ENCODE peak calls at places on chromosome 6, in eight cellular contexts. R is astrocyte of the spinal cord, F is PC-9, V is AG09319, G is GM13976, X is fibroblast of mammary gland, C is OCI-LY7, Z is RWPE2. N is an unnamed sample.

GRCh38 chr6:16602035-16602434 is 159.2 kb downstream of the ATXN1 start:
- DNase-seq in R (no peak), F (no peak), V (no peak), G (peak), X (no peak), C (no peak), Z (no peak), N (no peak)

GRCh38 chr6:81171991-81172740 is 580.3 kb downstream of the TENT5A start:
- DNase-seq in R (peak), F (peak), V (peak), G (no peak), X (peak), C (no peak), Z (no peak), N (peak)

GRCh38 chr6:36135053-36135731 is 4.9 kb downstream of the MAPK13 start:
- DNase-seq in R (no peak), F (no peak), V (no peak), G (no peak), X (no peak), C (no peak), Z (no peak), N (no peak)

GRCh38 chr6:138349891-138350290 is 27.8 kb upstream of the SMIM28 start:
- DNase-seq in R (peak), F (no peak), V (peak), G (no peak), X (no peak), C (no peak), Z (no peak), N (peak)

GRCh38 chr6:110520992-110521543 is 44.7 kb upstream of the SLC22A16 start:
- DNase-seq in R (no peak), F (no peak), V (no peak), G (no peak), X (no peak), C (no peak), Z (no peak), N (no peak)

GRCh38 chr6:13234130-13234529 is 94.2 kb downstream of the TBC1D7 start:
- DNase-seq in R (no peak), F (no peak), V (peak), G (no peak), X (no peak), C (no peak), Z (no peak), N (peak)

GRCh38 chr6:110093981-110094380 is 85.5 kb downstream of the WASF1 start:
- DNase-seq in R (no peak), F (no peak), V (no peak), G (no peak), X (no peak), C (no peak), Z (no peak), N (no peak)

GRCh38 chr6:121791396-121792315 is 356.2 kb downstream of the GJA1 start:
- DNase-seq in R (no peak), F (no peak), V (no peak), G (no peak), X (peak), C (no peak), Z (no peak), N (peak)

GRCh38 chr6:36035240-36035639 is 7.6 kb downstream of the MAPK14 start:
- DNase-seq in R (no peak), F (no peak), V (no peak), G (no peak), X (peak), C (no peak), Z (no peak), N (no peak)

GRCh38 chr6:150617496-150618460 is 18.1 kb downstream of the PLEKHG1 start:
- DNase-seq in R (no peak), F (no peak), V (no peak), G (no peak), X (no peak), C (no peak), Z (no peak), N (no peak)

GRCh38 chr6:139198529-139199303 is 63.8 kb downstream of the HECA start:
- DNase-seq in R (no peak), F (no peak), V (no peak), G (no peak), X (no peak), C (no peak), Z (no peak), N (no peak)

GRCh38 chr6:159837141-159837490 is 37.0 kb downstream of the PNLDC1 start:
- DNase-seq in R (no peak), F (no peak), V (no peak), G (no peak), X (no peak), C (no peak), Z (no peak), N (no peak)

GRCh38 chr6:14759976-14760672 is 485.7 kb upstream of the JARID2 start:
- DNase-seq in R (no peak), F (no peak), V (no peak), G (peak), X (no peak), C (no peak), Z (no peak), N (no peak)

GRCh38 chr6:163414367-163415175 is at the start of gene QKI:
- DNase-seq in R (peak), F (peak), V (peak), G (peak), X (peak), C (peak), Z (peak), N (peak)

GRCh38 chr6:168950500-168951223 is 303.0 kb downstream of the THBS2 start:
- DNase-seq in R (no peak), F (no peak), V (no peak), G (no peak), X (peak), C (no peak), Z (no peak), N (peak)

GRCh38 chr6:47655719-47656595 is 42.4 kb upstream of the ADGRF4 start:
- DNase-seq in R (peak), F (peak), V (no peak), G (no peak), X (peak), C (no peak), Z (peak), N (no peak)

GRCh38 chr6:4059115-4059777 is 19.7 kb downstream of the FAM217A start:
- DNase-seq in R (peak), F (peak), V (peak), G (no peak), X (peak), C (no peak), Z (peak), N (peak)

GRCh38 chr6:80186082-80186481 is 79.6 kb downstream of the BCKDHB start:
- DNase-seq in R (no peak), F (no peak), V (no peak), G (no peak), X (no peak), C (no peak), Z (no peak), N (no peak)

GRCh38 chr6:4912559-4912958 is 91.3 kb downstream of the RPP40 start:
- DNase-seq in R (no peak), F (no peak), V (no peak), G (no peak), X (no peak), C (no peak), Z (no peak), N (no peak)

GRCh38 chr6:10771371-10771894 is 23.8 kb downstream of the TMEM14B start:
- DNase-seq in R (no peak), F (no peak), V (no peak), G (no peak), X (no peak), C (no peak), Z (no peak), N (no peak)

GRCh38 chr6:169639653-169640278 is 62.1 kb downstream of the WDR27 start:
- DNase-seq in R (no peak), F (no peak), V (no peak), G (no peak), X (no peak), C (peak), Z (no peak), N (peak)

GRCh38 chr6:114997813-114998292 is 655.0 kb upstream of the HS3ST5 start:
- DNase-seq in R (no peak), F (no peak), V (no peak), G (peak), X (no peak), C (no peak), Z (no peak), N (no peak)

GRCh38 chr6:106807946-106808611 is 166.4 kb downstream of the CD24 start:
- DNase-seq in R (no peak), F (no peak), V (no peak), G (no peak), X (no peak), C (peak), Z (no peak), N (no peak)

GRCh38 chr6:11912420-11912819 is 99.7 kb upstream of the HIVEP1 start:
- DNase-seq in R (no peak), F (no peak), V (no peak), G (no peak), X (peak), C (no peak), Z (no peak), N (no peak)

GRCh38 chr6:137136065-137136464 is 37.4 kb downstream of the IL22RA2 start:
- DNase-seq in R (no peak), F (no peak), V (no peak), G (no peak), X (peak), C (no peak), Z (no peak), N (no peak)
- TF ChIP-seq CTCF in R (peak), F (peak), V (peak), G (no peak), X (peak), C (peak), Z (peak), N (peak)

GRCh38 chr6:27297857-27298730 is 14.0 kb downstream of the POM121L2 start:
- DNase-seq in R (peak), F (peak), V (no peak), G (no peak), X (peak), C (no peak), Z (no peak), N (peak)

GRCh38 chr6:27297484-27297856 is 14.6 kb downstream of the POM121L2 start:
- DNase-seq in R (no peak), F (no peak), V (no peak), G (no peak), X (no peak), C (no peak), Z (no peak), N (no peak)

GRCh38 chr6:27294409-27294808 is 17.7 kb downstream of the POM121L2 start:
- DNase-seq in R (no peak), F (no peak), V (no peak), G (no peak), X (no peak), C (no peak), Z (no peak), N (no peak)

GRCh38 chr6:27295301-27296079 is 16.6 kb downstream of the POM121L2 start:
- DNase-seq in R (peak), F (peak), V (peak), G (no peak), X (peak), C (no peak), Z (no peak), N (peak)

GRCh38 chr6:27296106-27296783 is 15.8 kb downstream of the POM121L2 start:
- DNase-seq in R (peak), F (peak), V (no peak), G (no peak), X (peak), C (no peak), Z (no peak), N (peak)
- TF ChIP-seq CTCF in R (no peak), F (no peak), V (no peak), G (no peak), X (no peak), C (no peak), Z (no peak), N (no peak)

DNA sequence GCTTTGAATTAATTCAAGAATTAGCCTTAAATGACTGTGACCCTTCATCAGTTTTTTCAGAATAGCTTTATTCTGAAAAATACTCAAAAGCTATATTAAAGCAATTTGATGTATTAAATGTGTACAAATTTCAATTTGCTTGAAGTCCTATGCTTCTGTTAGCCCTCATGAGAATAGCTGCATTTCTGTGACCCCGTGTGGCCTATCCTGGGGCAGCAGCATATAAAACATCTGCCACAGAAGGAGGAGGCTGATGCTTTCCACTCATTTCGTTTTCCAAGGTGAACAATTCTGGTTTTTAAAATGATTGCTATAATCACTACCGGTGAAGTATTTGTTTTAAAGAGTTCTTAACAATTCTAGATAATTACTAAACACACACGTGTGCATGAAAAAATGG is 360.3 kb downstream of the BTBD9 start:
- DNase-seq in R (no peak), F (no peak), V (no peak), G (no peak), X (no peak), C (no peak), Z (no peak), N (peak)
- TF ChIP-seq CTCF in R (no peak), F (no peak), V (peak), G (no peak), X (peak), C (no peak), Z (no peak), N (peak)

DNA sequence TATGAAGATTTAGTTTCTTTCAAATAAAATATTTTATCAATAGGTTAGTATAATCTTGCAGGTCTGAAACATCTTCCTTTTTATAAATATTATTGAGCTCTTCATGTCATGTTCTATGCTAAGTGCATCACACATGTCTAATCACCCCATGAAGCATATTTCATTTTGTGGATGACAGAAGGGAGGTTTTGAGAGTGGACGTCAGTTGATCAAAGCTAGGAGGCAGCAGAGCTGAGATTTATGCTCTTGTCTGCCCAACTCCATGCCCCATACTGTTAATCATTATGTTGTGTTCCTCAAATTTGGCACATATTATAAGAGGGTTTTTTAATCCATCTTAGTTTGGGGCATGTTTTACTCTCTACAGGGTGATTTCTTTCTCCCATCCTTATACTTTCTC is 22.7 kb downstream of the DSE start:
- DNase-seq in R (no peak), F (no peak), V (no peak), G (peak), X (peak), C (no peak), Z (no peak), N (no peak)
- TF ChIP-seq CTCF in R (no peak), F (no peak), V (no peak), G (no peak), X (peak), C (peak), Z (no peak), N (no peak)

GRCh38 chr6:76330031-76330430 is 257.6 kb upstream of the IMPG1 start:
- DNase-seq in R (no peak), F (no peak), V (no peak), G (no peak), X (no peak), C (no peak), Z (no peak), N (no peak)
- TF ChIP-seq CTCF in R (no peak), F (no peak), V (no peak), G (no peak), X (no peak), C (no peak), Z (no peak), N (no peak)

DNA sequence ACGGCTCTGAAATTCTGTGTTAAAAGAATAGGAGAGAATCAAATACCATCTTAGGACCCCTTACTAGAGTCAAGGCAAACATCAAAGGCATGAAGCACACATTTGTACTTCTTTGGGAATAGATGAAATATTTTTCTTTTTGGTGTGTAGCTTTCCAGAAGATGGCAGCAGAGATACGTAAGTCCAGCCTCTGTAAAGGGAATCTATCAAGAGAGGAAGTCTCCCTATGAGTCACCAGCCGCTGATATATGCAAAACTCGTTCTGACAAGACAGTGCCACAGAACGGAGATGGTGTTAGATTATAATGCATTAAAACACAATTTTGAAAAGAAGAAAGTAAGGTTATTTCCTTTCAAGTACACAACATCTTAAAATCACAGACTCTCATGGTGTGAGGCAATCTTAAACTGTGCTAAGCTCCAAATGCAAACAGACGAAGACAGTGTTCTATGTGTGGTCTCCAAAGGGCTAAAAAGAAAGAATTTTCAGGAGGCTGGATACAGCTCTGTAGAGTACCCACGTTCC is 120.0 kb upstream of the AGPAT4 start:
- DNase-seq in R (peak), F (no peak), V (no peak), G (peak), X (peak), C (peak), Z (no peak), N (peak)
- TF ChIP-seq CTCF in R (peak), F (peak), V (peak), G (peak), X (peak), C (peak), Z (peak), N (peak)

GRCh38 chr6:108697646-108698161 is 137.0 kb downstream of the FOXO3 start:
- DNase-seq in R (no peak), F (no peak), V (no peak), G (no peak), X (no peak), C (no peak), Z (no peak), N (peak)
- TF ChIP-seq CTCF in R (no peak), F (no peak), V (no peak), G (no peak), X (no peak), C (no peak), Z (no peak), N (no peak)

GRCh38 chr6:44128020-44128917 is 915 bp downstream of the TMEM63B start:
- DNase-seq in R (no peak), F (peak), V (no peak), G (peak), X (peak), C (peak), Z (no peak), N (no peak)

GRCh38 chr6:44123544-44123943 is 3.7 kb downstream of the MRPL14 start:
- DNase-seq in R (no peak), F (no peak), V (no peak), G (no peak), X (no peak), C (no peak), Z (no peak), N (no peak)

GRCh38 chr6:44129841-44130322 is 2.5 kb downstream of the TMEM63B start:
- DNase-seq in R (no peak), F (no peak), V (no peak), G (no peak), X (no peak), C (no peak), Z (no peak), N (no peak)

GRCh38 chr6:44127186-44128019 is at the start of the genes MRPL14 and TMEM63B:
- DNase-seq in R (peak), F (peak), V (peak), G (peak), X (peak), C (peak), Z (no peak), N (peak)

GRCh38 chr6:44126320-44127149 is 717 bp downstream of the MRPL14 start:
- DNase-seq in R (peak), F (peak), V (no peak), G (peak), X (peak), C (peak), Z (no peak), N (peak)
- TF ChIP-seq CTCF in R (no peak), F (no peak), V (no peak), G (no peak), X (no peak), C (no peak), Z (no peak), N (no peak)

GRCh38 chr6:55180258-55180657 is 5.9 kb downstream of the HCRTR2 start:
- DNase-seq in R (no peak), F (no peak), V (no peak), G (no peak), X (no peak), C (no peak), Z (no peak), N (no peak)

GRCh38 chr6:55176958-55177357 is 2.6 kb downstream of the HCRTR2 start:
- DNase-seq in R (peak), F (no peak), V (no peak), G (no peak), X (peak), C (no peak), Z (no peak), N (no peak)

GRCh38 chr6:55174211-55175013 is at the start of gene HCRTR2:
- DNase-seq in R (no peak), F (no peak), V (no peak), G (no peak), X (no peak), C (no peak), Z (no peak), N (no peak)

GRCh38 chr6:55175078-55175777 is 913 bp downstream of the HCRTR2 start:
- DNase-seq in R (no peak), F (no peak), V (no peak), G (no peak), X (no peak), C (no peak), Z (no peak), N (no peak)

DNA sequence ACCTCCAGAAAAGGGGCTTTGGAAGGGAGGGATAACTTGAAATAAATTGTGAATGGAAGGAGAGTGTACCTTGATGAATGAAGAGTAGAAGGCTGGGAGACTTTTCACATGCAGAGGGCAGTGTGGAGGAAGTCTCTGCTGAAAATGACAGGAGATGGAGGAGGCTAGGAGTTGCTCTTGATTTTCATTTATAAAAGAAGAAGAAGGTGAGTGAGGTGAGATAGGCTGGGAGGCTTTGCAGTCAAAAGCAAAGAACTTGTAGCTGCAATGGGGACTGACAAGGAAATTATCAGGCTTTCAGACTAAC is 1.4 kb downstream of the HCRTR2 start:
- DNase-seq in R (no peak), F (no peak), V (no peak), G (no peak), X (no peak), C (no peak), Z (no peak), N (no peak)
- TF ChIP-seq CTCF in R (no peak), F (no peak), V (no peak), G (no peak), X (no peak), C (no peak), Z (no peak), N (no peak)

GRCh38 chr6:87673237-87673636 is 28.8 kb downstream of the AKIRIN2 start:
- DNase-seq in R (no peak), F (no peak), V (no peak), G (no peak), X (no peak), C (no peak), Z (no peak), N (no peak)
- TF ChIP-seq CTCF in R (no peak), F (no peak), V (no peak), G (no peak), X (no peak), C (no peak), Z (no peak), N (no peak)